ENCODE peak calls at places on chromosomes 3 and 15, in five cellular contexts. T, X, E, S and O are unnamed samples.

GRCh38 chr15:41801850-41802455 is 25.9 kb upstream of the JMJD7 start:
- DNase-seq in E (no peak), T (peak), S (no peak), X (no peak), O (no peak)

GRCh38 chr3:61562042-61562809 is 855 bp downstream of the PTPRG start:
- DNase-seq in E (no peak), X (no peak), S (no peak), T (peak), O (no peak)

GRCh38 chr15:96207377-96208006 is 123.0 kb upstream of the NR2F2 start:
- DNase-seq in X (no peak), S (no peak), T (no peak), E (no peak), O (no peak)

GRCh38 chr3:180855364-180855763 is 57.1 kb upstream of the FXR1 start:
- DNase-seq in T (no peak), S (peak), E (no peak), X (no peak), O (no peak)

GRCh38 chr15:68816795-68817303 is 3.8 kb downstream of the ANP32A start:
- DNase-seq in S (no peak), X (no peak), E (no peak), T (no peak), O (no peak)

GRCh38 chr3:188170461-188171459 is 16.8 kb downstream of the LPP start:
- DNase-seq in S (no peak), X (no peak), T (no peak), E (peak), O (no peak)

GRCh38 chr15:42146551-42147430 is 9.6 kb downstream of the PLA2G4F start:
- DNase-seq in X (no peak), T (no peak), S (no peak), E (no peak), O (no peak)

GRCh38 chr3:149019581-149019980 is 28.2 kb downstream of the GYG1 start:
- DNase-seq in T (no peak), E (no peak), S (no peak), X (no peak), O (no peak)

GRCh38 chr15:38651328-38652038 is 86.9 kb upstream of the RASGRP1 start:
- DNase-seq in S (no peak), E (peak), T (no peak), X (no peak), O (no peak)

GRCh38 chr3:185175370-185175987 is 22.6 kb upstream of the C3orf70 start:
- DNase-seq in T (peak), E (no peak), S (no peak), X (peak), O (no peak)

GRCh38 chr3:141242035-141242721 is 10.6 kb downstream of the PXYLP1 start:
- DNase-seq in T (no peak), S (no peak), X (no peak), E (no peak), O (no peak)

GRCh38 chr3:50672656-50673055 is 2.1 kb upstream of the DOCK3 start:
- DNase-seq in E (no peak), X (no peak), S (no peak), T (no peak), O (no peak)

GRCh38 chr3:181703701-181704420 is 7.9 kb upstream of the SOX2 start:
- DNase-seq in T (no peak), S (no peak), E (no peak), X (no peak), O (no peak)

GRCh38 chr15:52653451-52653964 is 25.7 kb downstream of the ATOSA start:
- DNase-seq in T (peak), X (peak), E (no peak), S (peak), O (no peak)

GRCh38 chr15:68615301-68615700 is 36.5 kb downstream of the CORO2B start:
- DNase-seq in E (no peak), T (no peak), X (no peak), S (no peak), O (no peak)

GRCh38 chr3:65556934-65557577 is 481.7 kb downstream of the MAGI1 start:
- DNase-seq in S (no peak), E (no peak), X (no peak), T (no peak), O (no peak)

GRCh38 chr3:170815340-170815739 is 54.7 kb downstream of the RPL22L1 start:
- DNase-seq in X (no peak), E (no peak), S (peak), T (peak), O (no peak)

GRCh38 chr15:73599934-73600333 is 33.3 kb downstream of the NPTN start:
- DNase-seq in T (no peak), S (no peak), E (no peak), X (no peak), O (no peak)

GRCh38 chr3:175088981-175089380 is 229.8 kb downstream of the NAALADL2 start:
- DNase-seq in X (no peak), E (no peak), T (no peak), S (no peak), O (no peak)

GRCh38 chr3:183579967-183580720 is 24.6 kb upstream of the KLHL6 start:
- DNase-seq in T (no peak), S (no peak), X (no peak), E (no peak), O (no peak)

GRCh38 chr3:173404156-173404555 is 6.6 kb downstream of the NLGN1 start:
- DNase-seq in X (no peak), S (no peak), T (no peak), E (no peak), O (no peak)

GRCh38 chr15:70376929-70377691 is 279.4 kb upstream of the TLE3 start:
- DNase-seq in S (no peak), X (no peak), T (peak), E (no peak), O (no peak)

GRCh38 chr3:31636063-31636462 is 103.3 kb downstream of the STT3B start:
- DNase-seq in E (no peak), X (no peak), T (no peak), S (no peak), O (no peak)

GRCh38 chr15:80579611-80580010 is 115.5 kb upstream of the ABHD17C start:
- DNase-seq in X (no peak), T (no peak), S (no peak), E (no peak), O (no peak)